ENCODE peak calls at places on chromosomes 12 and 14, in eight cellular contexts. One of them, this sample, is unnamed.

GRCh38 chr14:21734457-21735074 is 60.9 kb upstream of the OR4E1 start:
- ATAC-seq in upper lobe of left lung: no peak
- ATAC-seq in K562: peak; percentile 55
- ATAC-seq in GM12878: peak; percentile 64
- ATAC-seq in GM23338: peak; percentile 32
- ATAC-seq in HCT116: peak; percentile 70
- ATAC-seq in Panc1: no peak
- ATAC-seq in HepG2: peak; percentile 79
- ATAC-seq in this sample: no peak

GRCh38 chr14:62117718-62118164 is 355.5 kb downstream of the SNAPC1 start:
- ATAC-seq in upper lobe of left lung: no peak
- ATAC-seq in K562: no peak
- ATAC-seq in GM12878: no peak
- ATAC-seq in GM23338: no peak
- ATAC-seq in HCT116: no peak
- ATAC-seq in Panc1: no peak
- ATAC-seq in HepG2: no peak
- ATAC-seq in this sample: no peak

GRCh38 chr14:34361504-34362011 is 100.5 kb downstream of the SPTSSA start:
- ATAC-seq in upper lobe of left lung: peak; percentile 81
- ATAC-seq in K562: no peak
- ATAC-seq in GM12878: no peak
- ATAC-seq in GM23338: no peak
- ATAC-seq in HCT116: no peak
- ATAC-seq in Panc1: no peak
- ATAC-seq in HepG2: peak; percentile 12
- ATAC-seq in this sample: peak; percentile 87

GRCh38 chr14:100313464-100314230 is 7.4 kb upstream of the SLC25A29 start:
- ATAC-seq in upper lobe of left lung: no peak
- ATAC-seq in K562: no peak
- ATAC-seq in GM12878: no peak
- ATAC-seq in GM23338: no peak
- ATAC-seq in HCT116: no peak
- ATAC-seq in Panc1: no peak
- ATAC-seq in HepG2: no peak
- ATAC-seq in this sample: no peak

GRCh38 chr12:3417937-3418336 is 73.1 kb upstream of the PRMT8 start:
- ATAC-seq in upper lobe of left lung: peak; percentile 12
- ATAC-seq in K562: no peak
- ATAC-seq in GM12878: no peak
- ATAC-seq in GM23338: no peak
- ATAC-seq in HCT116: no peak
- ATAC-seq in Panc1: no peak
- ATAC-seq in HepG2: no peak
- ATAC-seq in this sample: no peak

GRCh38 chr12:116060765-116061164 is 216.7 kb downstream of the MED13L start:
- ATAC-seq in upper lobe of left lung: peak; percentile 56
- ATAC-seq in K562: no peak
- ATAC-seq in GM12878: peak; percentile 97
- ATAC-seq in GM23338: no peak
- ATAC-seq in HCT116: no peak
- ATAC-seq in Panc1: no peak
- ATAC-seq in HepG2: no peak
- ATAC-seq in this sample: no peak

GRCh38 chr14:28780843-28781503 is 14.4 kb downstream of the FOXG1 start:
- ATAC-seq in upper lobe of left lung: no peak
- ATAC-seq in K562: peak; percentile 44
- ATAC-seq in GM12878: no peak
- ATAC-seq in GM23338: peak; percentile 46
- ATAC-seq in HCT116: no peak
- ATAC-seq in Panc1: no peak
- ATAC-seq in HepG2: peak; percentile 50
- ATAC-seq in this sample: no peak

GRCh38 chr12:27478949-27479348 is 32.4 kb downstream of the SMCO2 start:
- ATAC-seq in upper lobe of left lung: peak; percentile 12
- ATAC-seq in K562: no peak
- ATAC-seq in GM12878: no peak
- ATAC-seq in GM23338: no peak
- ATAC-seq in HCT116: no peak
- ATAC-seq in Panc1: no peak
- ATAC-seq in HepG2: no peak
- ATAC-seq in this sample: no peak

DNA sequence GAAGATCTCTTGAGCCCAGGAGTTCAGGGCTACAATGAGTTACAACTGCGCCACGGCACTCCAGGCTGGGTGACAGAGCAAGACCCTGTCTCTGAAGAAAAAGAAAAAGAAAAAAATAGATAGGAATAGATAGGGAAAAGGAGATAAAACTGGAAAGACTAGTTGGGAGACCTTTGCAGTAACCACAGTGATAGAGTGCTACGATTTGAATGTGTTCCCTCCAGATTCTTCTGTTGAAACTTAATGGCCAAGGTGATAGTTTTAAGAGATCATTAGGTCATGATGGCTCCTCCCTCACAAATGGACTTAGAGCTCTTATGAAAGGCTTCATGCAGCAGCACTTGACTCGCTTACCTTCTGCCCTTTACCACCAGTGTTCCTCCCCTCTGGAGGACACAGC is 13.5 kb upstream of the ATF1 start:
- ATAC-seq in upper lobe of left lung: no peak
- ATAC-seq in K562: peak; percentile 21
- ATAC-seq in GM12878: no peak
- ATAC-seq in GM23338: no peak
- ATAC-seq in HCT116: no peak
- ATAC-seq in Panc1: no peak
- ATAC-seq in HepG2: peak; percentile 65
- ATAC-seq in this sample: no peak
- H3K27ac ChIP-seq in upper lobe of left lung: no peak overlapping the region
- H3K27ac ChIP-seq in K562: no peak overlapping the region
- H3K27ac ChIP-seq in GM12878: no peak overlapping the region
- H3K27ac ChIP-seq in GM23338: no peak overlapping the region
- H3K27ac ChIP-seq in HCT116: no peak overlapping the region
- H3K27ac ChIP-seq in Panc1: no peak overlapping the region
- H3K27ac ChIP-seq in HepG2: no peak overlapping the region
- H3K27ac ChIP-seq in this sample: no peak overlapping the region

DNA sequence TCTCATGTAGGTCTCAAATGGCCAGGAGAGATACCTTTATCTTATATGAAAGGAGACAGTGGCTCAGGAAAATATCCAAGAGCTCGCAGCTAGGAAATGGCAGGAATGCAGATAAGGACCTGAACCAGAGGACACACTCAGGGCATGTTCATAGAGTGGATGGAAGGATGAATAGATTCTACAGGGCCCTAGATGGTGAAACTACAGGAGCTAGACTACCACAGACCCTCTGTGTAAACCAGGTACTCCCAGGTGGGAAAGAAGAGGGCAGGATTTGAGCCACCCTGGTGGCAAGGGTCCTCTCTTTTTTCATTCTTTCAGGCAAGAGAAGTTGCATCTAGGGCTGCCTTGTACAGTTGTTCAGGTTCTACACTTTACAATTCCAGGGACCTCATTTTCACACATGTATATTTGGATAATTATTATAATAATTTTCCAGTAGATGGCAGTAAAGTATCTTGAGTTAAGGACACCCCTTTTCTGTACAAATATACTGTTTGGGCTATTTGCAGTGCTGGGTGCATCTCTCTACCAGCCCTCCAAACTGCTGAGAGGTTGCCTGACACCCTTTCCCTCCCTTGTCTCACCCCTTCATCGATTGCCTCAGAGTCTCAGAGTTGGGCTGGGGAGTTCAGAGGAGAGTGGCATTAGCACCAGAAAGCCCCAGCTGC is 10.5 kb upstream of the ZDHHC22 start:
- ATAC-seq in upper lobe of left lung: peak; percentile 54
- ATAC-seq in K562: peak; percentile 83
- ATAC-seq in GM12878: peak; percentile 91
- ATAC-seq in GM23338: peak; percentile 45
- ATAC-seq in HCT116: peak; percentile 76
- ATAC-seq in Panc1: peak; percentile 83
- ATAC-seq in HepG2: peak; percentile 67
- ATAC-seq in this sample: no peak
- TF ChIP-seq CTCF in upper lobe of left lung: no peak
- TF ChIP-seq CTCF in K562: peak; percentile 4
- TF ChIP-seq CTCF in GM12878: no peak
- TF ChIP-seq CTCF in GM23338: peak; percentile 29
- TF ChIP-seq CTCF in HCT116: peak; percentile 42
- TF ChIP-seq CTCF in Panc1: no peak
- TF ChIP-seq CTCF in HepG2: peak; percentile 43
- TF ChIP-seq CTCF in this sample: no peak

GRCh38 chr12:47892819-47893218 is 12.0 kb downstream of the VDR start:
- ATAC-seq in upper lobe of left lung: peak; percentile 45
- ATAC-seq in K562: no peak
- ATAC-seq in GM12878: no peak
- ATAC-seq in GM23338: no peak
- ATAC-seq in HCT116: no peak
- ATAC-seq in Panc1: no peak
- ATAC-seq in HepG2: no peak
- ATAC-seq in this sample: no peak

GRCh38 chr12:47888127-47888819 is 16.5 kb downstream of the VDR start:
- ATAC-seq in upper lobe of left lung: no peak
- ATAC-seq in K562: no peak
- ATAC-seq in GM12878: no peak
- ATAC-seq in GM23338: no peak
- ATAC-seq in HCT116: no peak
- ATAC-seq in Panc1: no peak
- ATAC-seq in HepG2: no peak
- ATAC-seq in this sample: no peak

GRCh38 chr12:47894068-47894467 is 10.7 kb downstream of the VDR start:
- ATAC-seq in upper lobe of left lung: no peak
- ATAC-seq in K562: no peak
- ATAC-seq in GM12878: peak; percentile 79
- ATAC-seq in GM23338: no peak
- ATAC-seq in HCT116: no peak
- ATAC-seq in Panc1: no peak
- ATAC-seq in HepG2: no peak
- ATAC-seq in this sample: no peak

GRCh38 chr12:47889040-47889439 is 15.8 kb downstream of the VDR start:
- ATAC-seq in upper lobe of left lung: peak; percentile 67
- ATAC-seq in K562: peak; percentile 59
- ATAC-seq in GM12878: peak; percentile 57
- ATAC-seq in GM23338: no peak
- ATAC-seq in HCT116: no peak
- ATAC-seq in Panc1: no peak
- ATAC-seq in HepG2: no peak
- ATAC-seq in this sample: peak; percentile 34

DNA sequence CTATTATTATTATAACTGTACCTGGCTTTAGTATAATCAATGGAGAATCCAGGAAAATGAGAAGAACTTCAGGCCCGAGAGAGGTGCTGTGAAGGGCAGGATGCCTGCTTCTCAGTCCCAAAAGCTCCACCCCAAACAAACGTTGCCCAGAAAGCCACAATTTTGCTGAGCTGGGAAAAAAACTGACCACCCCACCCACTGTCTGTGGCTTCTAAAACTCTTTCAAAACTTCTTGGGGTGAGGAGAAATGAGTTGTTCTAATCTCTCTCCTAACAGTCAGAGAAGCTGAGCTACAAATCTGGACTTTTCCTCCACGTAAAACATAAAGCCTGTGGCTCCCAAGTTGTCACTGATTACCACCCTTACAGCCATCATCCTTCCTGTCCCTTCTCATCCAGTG is 13.4 kb downstream of the VDR start:
- ATAC-seq in upper lobe of left lung: peak; percentile 53
- ATAC-seq in K562: no peak
- ATAC-seq in GM12878: no peak
- ATAC-seq in GM23338: no peak
- ATAC-seq in HCT116: no peak
- ATAC-seq in Panc1: no peak
- ATAC-seq in HepG2: no peak
- ATAC-seq in this sample: no peak
- TF ChIP-seq POLR2AphosphoS5 in upper lobe of left lung: no peak
- TF ChIP-seq POLR2AphosphoS5 in K562: no peak
- TF ChIP-seq POLR2AphosphoS5 in GM12878: no peak
- TF ChIP-seq POLR2AphosphoS5 in GM23338: no peak
- TF ChIP-seq POLR2AphosphoS5 in HCT116: no peak
- TF ChIP-seq POLR2AphosphoS5 in Panc1: no peak
- TF ChIP-seq POLR2AphosphoS5 in HepG2: no peak
- TF ChIP-seq POLR2AphosphoS5 in this sample: no peak

GRCh38 chr14:87229131-87229530 is 763.9 kb downstream of the GALC start:
- ATAC-seq in upper lobe of left lung: no peak
- ATAC-seq in K562: no peak
- ATAC-seq in GM12878: no peak
- ATAC-seq in GM23338: no peak
- ATAC-seq in HCT116: no peak
- ATAC-seq in Panc1: no peak
- ATAC-seq in HepG2: no peak
- ATAC-seq in this sample: no peak
- H3K27ac ChIP-seq in upper lobe of left lung: no peak overlapping the region
- H3K27ac ChIP-seq in K562: no peak overlapping the region
- H3K27ac ChIP-seq in GM12878: no peak overlapping the region
- H3K27ac ChIP-seq in GM23338: no peak overlapping the region
- H3K27ac ChIP-seq in HCT116: no peak overlapping the region
- H3K27ac ChIP-seq in Panc1: no peak overlapping the region
- H3K27ac ChIP-seq in HepG2: no peak overlapping the region
- H3K27ac ChIP-seq in this sample: no peak overlapping the region

GRCh38 chr14:72917420-72917819 is 8.8 kb upstream of the DCAF4 start:
- ATAC-seq in upper lobe of left lung: no peak
- ATAC-seq in K562: peak; percentile 38
- ATAC-seq in GM12878: no peak
- ATAC-seq in GM23338: no peak
- ATAC-seq in HCT116: no peak
- ATAC-seq in Panc1: no peak
- ATAC-seq in HepG2: no peak
- ATAC-seq in this sample: no peak

GRCh38 chr14:72921396-72921795 is 4.9 kb upstream of the DCAF4 start:
- ATAC-seq in upper lobe of left lung: no peak
- ATAC-seq in K562: no peak
- ATAC-seq in GM12878: no peak
- ATAC-seq in GM23338: no peak
- ATAC-seq in HCT116: no peak
- ATAC-seq in Panc1: no peak
- ATAC-seq in HepG2: no peak
- ATAC-seq in this sample: no peak

GRCh38 chr14:72924332-72924731 is 1.9 kb upstream of the DCAF4 start:
- ATAC-seq in upper lobe of left lung: no peak
- ATAC-seq in K562: peak; percentile 8
- ATAC-seq in GM12878: no peak
- ATAC-seq in GM23338: no peak
- ATAC-seq in HCT116: no peak
- ATAC-seq in Panc1: no peak
- ATAC-seq in HepG2: no peak
- ATAC-seq in this sample: no peak

GRCh38 chr14:72916174-72916573 is 10.1 kb upstream of the DCAF4 start:
- ATAC-seq in upper lobe of left lung: no peak
- ATAC-seq in K562: no peak
- ATAC-seq in GM12878: no peak
- ATAC-seq in GM23338: no peak
- ATAC-seq in HCT116: no peak
- ATAC-seq in Panc1: no peak
- ATAC-seq in HepG2: no peak
- ATAC-seq in this sample: no peak

DNA sequence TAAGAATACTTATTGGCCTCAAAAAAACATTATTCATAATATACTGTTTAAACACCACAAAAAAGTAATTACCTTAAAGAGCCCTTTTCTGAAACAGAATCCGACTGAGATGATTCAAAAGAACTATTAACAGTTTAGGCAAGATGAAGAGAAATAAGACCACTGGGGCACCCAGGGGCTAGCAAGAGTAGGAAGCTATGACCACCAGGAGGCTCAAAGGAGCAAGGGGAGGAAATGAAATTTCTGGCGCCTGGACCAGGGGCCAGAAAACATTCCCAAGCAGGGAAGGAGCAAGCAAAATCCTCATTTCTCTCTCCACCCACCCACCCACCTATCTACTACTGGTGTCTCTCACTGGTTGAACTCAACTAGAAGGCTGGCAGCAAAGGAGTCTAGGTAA is 6.3 kb upstream of the DCAF4 start:
- ATAC-seq in upper lobe of left lung: no peak
- ATAC-seq in K562: peak; percentile 38
- ATAC-seq in GM12878: no peak
- ATAC-seq in GM23338: peak; percentile 53
- ATAC-seq in HCT116: no peak
- ATAC-seq in Panc1: no peak
- ATAC-seq in HepG2: peak; percentile 35
- ATAC-seq in this sample: no peak
- TF ChIP-seq CTCF in upper lobe of left lung: no peak
- TF ChIP-seq CTCF in K562: peak; percentile 46
- TF ChIP-seq CTCF in GM12878: no peak
- TF ChIP-seq CTCF in GM23338: peak; percentile 63
- TF ChIP-seq CTCF in HCT116: peak; percentile 53
- TF ChIP-seq CTCF in Panc1: no peak
- TF ChIP-seq CTCF in HepG2: no peak
- TF ChIP-seq CTCF in this sample: no peak